ENCODE peak calls at places on chromosome 2, in four cellular contexts. F is astrocyte of the spinal cord, Q is progenitor cell of endocrine pancreas, U is foreskin fibroblast. H is an unnamed sample.

GRCh38 chr2:187499941-187500532 is 52.0 kb upstream of the CALCRL start:
- DNase-seq in F (peak; percentile 77), Q (peak; percentile 45), U (peak; percentile 76), H (peak; percentile 57)

GRCh38 chr2:232230557-232230956 is 148.0 kb upstream of the ALPP start:
- DNase-seq in F (no peak), Q (no peak), U (peak; percentile 26), H (peak; percentile 36)

GRCh38 chr2:241798081-241798630 is 10.8 kb upstream of the NEU4 start:
- DNase-seq in F (no peak), Q (no peak), U (no peak), H (no peak)

GRCh38 chr2:19990416-19990728 is 467 bp upstream of the WDR35 start:
- DNase-seq in F (peak; percentile 22), Q (no peak), U (no peak), H (no peak)

GRCh38 chr2:198973181-198973580 is 484.6 kb downstream of the SATB2 start:
- DNase-seq in F (no peak), Q (no peak), U (peak; percentile 3), H (no peak)

GRCh38 chr2:163664610-163665009 is 71.2 kb downstream of the FIGN start:
- DNase-seq in F (peak; percentile 78), Q (no peak), U (peak; percentile 72), H (no peak)

GRCh38 chr2:67783026-67783425 is 279.8 kb downstream of the C1D start:
- DNase-seq in F (no peak), Q (no peak), U (no peak), H (no peak)

GRCh38 chr2:30514134-30514860 is 67.3 kb downstream of the LCLAT1 start:
- DNase-seq in F (peak; percentile 58), Q (no peak), U (peak; percentile 87), H (no peak)

GRCh38 chr2:118310016-118310877 is 222.0 kb downstream of the INSIG2 start:
- DNase-seq in F (peak; percentile 62), Q (no peak), U (peak; percentile 77), H (peak; percentile 33)

GRCh38 chr2:38505779-38506178 is 96.9 kb downstream of the HNRNPLL start:
- DNase-seq in F (peak; percentile 62), Q (no peak), U (peak; percentile 92), H (no peak)

GRCh38 chr2:201830666-201831065 is 24.3 kb downstream of the CDK15 start:
- DNase-seq in F (no peak), Q (no peak), U (no peak), H (no peak)

GRCh38 chr2:223762853-223763252 is 74.5 kb downstream of the AP1S3 start:
- DNase-seq in F (peak; percentile 40), Q (no peak), U (peak; percentile 35), H (no peak)

GRCh38 chr2:3522851-3523481 is 3.6 kb upstream of the ADI1 start:
- DNase-seq in F (no peak), Q (no peak), U (peak; percentile 77), H (no peak)

GRCh38 chr2:58484629-58485028 is 243.5 kb upstream of the FANCL start:
- DNase-seq in F (no peak), Q (no peak), U (no peak), H (no peak)

GRCh38 chr2:121220995-121221394 is 64.0 kb downstream of the TFCP2L1 start:
- DNase-seq in F (peak; percentile 13), Q (no peak), U (peak; percentile 31), H (no peak)

GRCh38 chr2:144099340-144099739 is 420.6 kb downstream of the ZEB2 start:
- DNase-seq in F (no peak), Q (no peak), U (no peak), H (no peak)

DNA sequence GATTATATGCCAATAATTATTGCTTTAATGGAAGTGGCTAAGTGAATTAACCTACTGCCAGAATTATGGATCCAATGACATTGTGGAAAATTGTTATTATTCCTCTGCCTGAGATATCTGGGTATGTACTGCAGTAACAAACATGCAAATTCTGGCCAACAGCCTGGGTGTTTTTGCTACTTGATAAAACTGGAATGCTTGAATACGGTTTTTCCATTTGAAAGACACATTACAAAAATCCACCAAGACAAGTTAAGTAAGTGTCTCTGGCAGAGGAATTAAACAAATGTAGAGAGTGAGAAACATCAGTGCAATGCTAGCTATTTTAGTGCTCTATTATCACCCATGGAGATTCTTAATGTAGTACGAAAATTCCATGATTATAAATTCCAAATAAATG is 312.4 kb upstream of the MEIS1 start:
- DNase-seq in F (no peak), Q (no peak), U (no peak), H (no peak)
- TF ChIP-seq CTCF in F (no peak), Q (no peak), U (no peak), H (no peak)

GRCh38 chr2:238122287-238123217 is 15.9 kb upstream of the KLHL30 start:
- DNase-seq in F (no peak), Q (no peak), U (no peak), H (peak; percentile 17)

GRCh38 chr2:238121511-238122286 is 16.8 kb upstream of the KLHL30 start:
- DNase-seq in F (no peak), Q (no peak), U (no peak), H (peak; percentile 10)

GRCh38 chr2:238123218-238123971 is 15.1 kb upstream of the KLHL30 start:
- DNase-seq in F (no peak), Q (no peak), U (no peak), H (peak; percentile 16)

GRCh38 chr2:238119756-238120462 is 18.6 kb upstream of the KLHL30 start:
- DNase-seq in F (no peak), Q (no peak), U (no peak), H (peak; percentile 32)

GRCh38 chr2:238120463-238121298 is 17.8 kb upstream of the KLHL30 start:
- DNase-seq in F (no peak), Q (no peak), U (peak; percentile 22), H (peak; percentile 66)
- TF ChIP-seq CTCF in F (no peak), Q (peak; percentile 39), U (no peak), H (no peak)

GRCh38 chr2:113233593-113234550 is 44.8 kb downstream of the PAX8 start:
- DNase-seq in F (no peak), Q (no peak), U (peak; percentile 64), H (no peak)
- TF ChIP-seq CTCF in F (peak; percentile 35), Q (no peak), U (no peak), H (no peak)

DNA sequence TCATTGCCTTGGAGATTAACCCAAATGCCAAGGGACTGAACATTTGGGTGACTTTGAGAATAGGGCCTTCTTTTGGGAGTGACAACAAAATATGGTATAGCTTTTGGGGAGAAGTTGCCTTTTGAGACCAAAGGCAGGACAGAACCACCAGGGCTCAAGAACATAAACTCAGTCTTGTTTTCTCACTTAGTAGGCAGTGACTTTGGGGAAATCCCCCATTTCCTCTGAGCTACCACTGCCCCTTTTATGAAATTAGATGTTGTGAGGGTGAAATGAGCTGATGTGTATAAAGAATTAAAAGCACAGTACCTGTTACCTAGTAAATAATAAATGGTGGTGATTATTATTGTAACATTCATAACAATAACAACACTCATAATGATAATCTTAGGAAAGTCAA is 36.5 kb downstream of the GPD2 start:
- DNase-seq in F (no peak), Q (no peak), U (no peak), H (no peak)
- TF ChIP-seq CTCF in F (no peak), Q (no peak), U (no peak), H (no peak)

DNA sequence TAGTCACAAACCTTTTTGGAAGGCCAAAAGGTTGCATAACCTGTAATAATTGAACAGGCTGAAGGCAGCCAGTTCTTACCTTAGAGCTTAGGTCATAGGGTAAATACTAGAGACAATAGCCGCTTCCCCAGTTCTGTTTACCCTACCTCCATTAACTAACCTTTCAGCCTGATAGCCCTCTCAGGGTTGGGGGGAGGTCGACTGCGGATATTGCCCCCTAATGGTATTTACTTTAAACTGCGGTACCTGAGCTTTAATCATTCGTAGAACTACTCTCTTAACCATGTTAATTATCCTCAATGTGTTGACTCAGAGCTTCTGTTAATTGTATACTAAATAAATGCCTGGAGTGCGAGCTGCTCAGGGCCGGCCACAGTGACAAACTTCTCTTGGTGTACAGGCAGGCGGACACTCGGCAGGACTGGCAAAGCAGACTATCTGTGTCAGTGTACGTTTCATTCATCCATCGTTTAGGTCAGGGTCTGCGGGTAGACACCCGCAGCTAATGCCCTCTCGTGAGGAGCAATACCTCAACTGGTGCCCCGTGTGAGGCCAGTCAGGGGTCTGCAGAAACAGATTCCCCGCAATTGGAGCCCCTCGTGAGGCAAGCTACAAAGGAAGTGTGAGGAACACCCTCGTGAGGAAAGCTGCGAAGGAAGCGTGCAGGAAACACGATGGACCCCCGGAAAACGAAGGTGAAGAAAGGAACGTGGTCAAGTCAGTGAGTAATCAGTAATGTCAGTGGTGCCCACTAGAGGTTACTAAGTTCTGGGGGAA is 115.3 kb upstream of the SCN7A start:
- DNase-seq in F (no peak), Q (no peak), U (no peak), H (no peak)
- TF ChIP-seq CTCF in F (no peak), Q (no peak), U (no peak), H (no peak)

GRCh38 chr2:75102011-75102410 is 97.3 kb downstream of the TACR1 start:
- DNase-seq in F (no peak), Q (no peak), U (no peak), H (no peak)

GRCh38 chr2:75100011-75100680 is 99.2 kb downstream of the TACR1 start:
- DNase-seq in F (peak; percentile 79), Q (no peak), U (peak; percentile 79), H (no peak)

GRCh38 chr2:75100691-75101236 is 98.6 kb downstream of the TACR1 start:
- DNase-seq in F (peak; percentile 67), Q (no peak), U (no peak), H (no peak)

GRCh38 chr2:75099521-75099922 is 99.8 kb downstream of the TACR1 start:
- DNase-seq in F (no peak), Q (no peak), U (no peak), H (no peak)

GRCh38 chr2:75098856-75099255 is 100.5 kb downstream of the TACR1 start:
- DNase-seq in F (peak; percentile 46), Q (no peak), U (peak; percentile 39), H (no peak)
- TF ChIP-seq CTCF in F (peak; percentile 63), Q (peak; percentile 62), U (peak; percentile 59), H (peak; percentile 51)

H was measured in glutamatergic neuron.